ENCODE peak calls at places on chromosome 1, in seven cellular contexts. D is breast epithelium, Z is ascending aorta, H is endodermal cell, G is right lobe of liver, Y is neural progenitor cell, Q is iPS DF 6.9. B is an unnamed sample.

GRCh38 chr1:225911207-225912130 is 12.6 kb downstream of the PYCR2 start:
- DNase-seq in D (no peak), Q (no peak), H (peak), Y (peak), Z (peak), G (peak), B (peak)

GRCh38 chr1:58813361-58813760 is 29.5 kb upstream of the JUN start:
- DNase-seq in D (no peak), Y (no peak), H (no peak), G (no peak), Q (no peak), Z (no peak), B (peak)

GRCh38 chr1:225651872-225652725 is 824 bp downstream of the ENAH start:
- DNase-seq in H (peak), D (peak), Y (peak), Q (no peak), G (peak), Z (peak), B (no peak)

GRCh38 chr1:90864681-90865080 is 147.6 kb upstream of the BARHL2 start:
- DNase-seq in G (no peak), H (no peak), D (no peak), Q (no peak), Z (no peak), Y (no peak), B (no peak)

GRCh38 chr1:169879034-169879835 is 14.5 kb downstream of the SCYL3 start:
- DNase-seq in Y (no peak), H (no peak), G (no peak), Q (no peak), D (no peak), Z (no peak), B (no peak)

GRCh38 chr1:156115514-156116374 is 1.2 kb downstream of the LMNA start:
- DNase-seq in D (peak), Q (no peak), G (peak), Y (peak), Z (peak), H (peak), B (peak)

GRCh38 chr1:8903908-8904650 is 25.6 kb upstream of the ENO1 start:
- DNase-seq in Q (no peak), D (peak), Z (peak), H (no peak), Y (no peak), G (no peak), B (peak)

GRCh38 chr1:55774446-55774845 is 559.3 kb upstream of the USP24 start:
- DNase-seq in Y (no peak), G (no peak), Q (no peak), H (no peak), Z (no peak), D (no peak), B (no peak)

GRCh38 chr1:74343191-74343590 is 108.0 kb downstream of the TNNI3K start:
- DNase-seq in H (no peak), Z (no peak), Q (no peak), Y (peak), G (no peak), D (no peak), B (peak)

GRCh38 chr1:110348771-110349170 is 9.6 kb downstream of the RBM15 start:
- DNase-seq in Q (no peak), H (no peak), D (no peak), G (no peak), Y (no peak), Z (no peak), B (no peak)

GRCh38 chr1:201139306-201139705 is 12.3 kb upstream of the ASCL5 start:
- DNase-seq in Q (no peak), H (no peak), Y (no peak), D (no peak), G (no peak), Z (no peak), B (no peak)

GRCh38 chr1:70633004-70633403 is 221.9 kb downstream of the CTH start:
- DNase-seq in D (no peak), H (no peak), Z (no peak), Y (no peak), Q (no peak), G (no peak), B (no peak)

GRCh38 chr1:14940285-14940890 is 213.2 kb upstream of the TMEM51 start:
- DNase-seq in G (no peak), Z (no peak), Y (no peak), Q (no peak), H (no peak), D (no peak), B (no peak)

GRCh38 chr1:13784971-13785370 is 85.0 kb downstream of the PRDM2 start:
- DNase-seq in D (no peak), Z (no peak), Q (no peak), G (no peak), Y (no peak), H (no peak), B (peak)

GRCh38 chr1:248884632-248885295 is 21.3 kb upstream of the PGBD2 start:
- DNase-seq in H (no peak), D (no peak), Z (no peak), G (no peak), Y (no peak), Q (no peak), B (peak)

GRCh38 chr1:241356519-241357365 is at the start of gene RGS7:
- DNase-seq in D (no peak), Q (no peak), Z (no peak), Y (peak), H (peak), G (no peak), B (peak)

GRCh38 chr1:204544321-204544720 is 28.1 kb downstream of the MDM4 start:
- DNase-seq in Z (no peak), H (no peak), Y (no peak), G (no peak), Q (no peak), D (no peak), B (peak)

GRCh38 chr1:200904772-200905171 is 10.1 kb downstream of the INAVA start:
- DNase-seq in H (no peak), Z (no peak), Q (no peak), D (no peak), G (no peak), Y (no peak), B (no peak)

GRCh38 chr1:9249534-9250335 is 15.2 kb downstream of the H6PD start:
- DNase-seq in D (peak), Y (peak), H (peak), G (peak), Z (no peak), Q (no peak), B (peak)

GRCh38 chr1:201731142-201731541 is 97.8 kb upstream of the IPO9 start:
- DNase-seq in H (no peak), Q (no peak), G (no peak), Y (no peak), Z (no peak), D (no peak), B (no peak)

GRCh38 chr1:16235347-16235746 is 1.6 kb downstream of the CPLANE2 start:
- DNase-seq in Z (no peak), G (no peak), Q (no peak), D (no peak), H (no peak), Y (no peak), B (no peak)

GRCh38 chr1:37515185-37516034 is 844 bp upstream of the MEAF6 start:
- DNase-seq in G (peak), H (no peak), D (peak), Z (no peak), Y (no peak), Q (no peak), B (no peak)

GRCh38 chr1:116906812-116907211 is 2.9 kb upstream of the PTGFRN start:
- DNase-seq in H (no peak), G (no peak), Z (peak), Q (no peak), D (no peak), Y (no peak), B (no peak)

GRCh38 chr1:12031039-12031980 is 12.0 kb downstream of the MIIP start:
- DNase-seq in Y (peak), Z (no peak), D (no peak), G (no peak), H (peak), Q (no peak), B (peak)

GRCh38 chr1:176533020-176533419 is 70.0 kb downstream of the PAPPA2 start:
- DNase-seq in Q (no peak), Z (no peak), D (no peak), G (no peak), H (no peak), Y (no peak), B (no peak)

GRCh38 chr1:94551449-94551848 is 9.9 kb upstream of the F3 start:
- DNase-seq in G (no peak), Y (no peak), D (no peak), H (no peak), Z (no peak), Q (no peak), B (no peak)

GRCh38 chr1:151945725-151946365 is 36.5 kb upstream of the THEM4 start:
- DNase-seq in D (peak), Z (peak), G (peak), H (peak), Q (peak), Y (peak), B (peak)

GRCh38 chr1:151944110-151944858 is 35.0 kb upstream of the THEM4 start:
- DNase-seq in G (no peak), Q (no peak), H (no peak), D (no peak), Y (no peak), Z (peak), B (no peak)

GRCh38 chr1:151946366-151946764 is 37.1 kb upstream of the THEM4 start:
- DNase-seq in D (no peak), Y (no peak), H (no peak), G (no peak), Z (no peak), Q (no peak), B (no peak)

GRCh38 chr1:151943591-151943990 is 34.3 kb upstream of the THEM4 start:
- DNase-seq in Y (no peak), Q (no peak), D (no peak), H (no peak), Z (no peak), G (no peak), B (no peak)

DNA sequence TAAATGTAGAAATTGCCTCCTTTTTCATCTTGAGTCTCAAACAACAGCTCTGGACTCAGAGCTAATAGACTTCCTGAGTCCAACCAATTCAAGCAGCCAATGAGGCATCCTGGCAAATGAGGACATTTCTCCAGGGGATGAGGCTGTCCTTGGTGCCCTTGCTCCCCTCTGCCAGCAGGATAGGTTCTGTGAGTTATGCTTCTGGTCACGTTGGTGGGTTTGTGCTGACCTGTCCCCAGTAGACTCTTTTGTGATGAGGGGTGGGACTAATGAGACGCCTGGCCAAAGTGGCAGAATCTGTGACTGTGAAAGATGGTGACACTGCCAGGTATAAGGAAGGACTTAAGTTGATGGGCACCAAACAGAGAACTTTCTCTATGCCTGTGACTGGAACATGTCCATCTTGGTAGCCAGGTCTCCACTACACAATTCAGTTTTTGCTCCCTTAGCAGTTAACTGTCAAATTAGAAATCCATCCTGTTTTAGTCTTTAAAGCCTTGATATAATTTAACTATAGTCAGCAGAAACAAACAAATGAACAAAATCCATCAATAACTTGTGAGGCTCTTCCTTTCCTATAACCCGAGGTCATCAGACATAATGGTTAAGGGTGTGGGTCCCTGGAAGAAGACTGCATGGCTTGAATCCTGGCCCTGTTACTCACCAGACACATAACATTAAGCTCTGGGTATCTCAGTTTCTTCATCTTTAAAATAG is 35.7 kb upstream of the THEM4 start:
- DNase-seq in H (no peak), Z (no peak), G (no peak), Y (no peak), Q (no peak), D (no peak), B (no peak)
- H3K27ac ChIP-seq in H (no peak), Z (peak), G (peak), Y (no peak), Q (no peak), D (peak), B (no peak)

GRCh38 chr1:54542962-54543539 is 5.0 kb upstream of the ACOT11 start:
- DNase-seq in Q (no peak), H (no peak), G (no peak), D (no peak), Z (no peak), Y (no peak), B (peak)
- H3K27ac ChIP-seq in Q (no peak), H (no peak), G (no peak), D (peak), Z (peak), Y (no peak), B (no peak)

GRCh38 chr1:228393811-228394570 is 12.6 kb downstream of the TRIM11 start:
- DNase-seq in Z (no peak), Q (no peak), D (no peak), H (no peak), G (no peak), Y (no peak), B (no peak)
- H3K27ac ChIP-seq in Z (no peak), Q (no peak), D (peak), H (no peak), G (no peak), Y (no peak), B (peak)

GRCh38 chr1:105909811-105910210 is 1146.7 kb upstream of the PRMT6 start:
- DNase-seq in Y (peak), G (no peak), Q (peak), H (peak), Z (no peak), D (no peak), B (no peak)
- H3K27ac ChIP-seq in Y (no peak), G (no peak), Q (no peak), H (no peak), Z (no peak), D (no peak), B (no peak)

DNA sequence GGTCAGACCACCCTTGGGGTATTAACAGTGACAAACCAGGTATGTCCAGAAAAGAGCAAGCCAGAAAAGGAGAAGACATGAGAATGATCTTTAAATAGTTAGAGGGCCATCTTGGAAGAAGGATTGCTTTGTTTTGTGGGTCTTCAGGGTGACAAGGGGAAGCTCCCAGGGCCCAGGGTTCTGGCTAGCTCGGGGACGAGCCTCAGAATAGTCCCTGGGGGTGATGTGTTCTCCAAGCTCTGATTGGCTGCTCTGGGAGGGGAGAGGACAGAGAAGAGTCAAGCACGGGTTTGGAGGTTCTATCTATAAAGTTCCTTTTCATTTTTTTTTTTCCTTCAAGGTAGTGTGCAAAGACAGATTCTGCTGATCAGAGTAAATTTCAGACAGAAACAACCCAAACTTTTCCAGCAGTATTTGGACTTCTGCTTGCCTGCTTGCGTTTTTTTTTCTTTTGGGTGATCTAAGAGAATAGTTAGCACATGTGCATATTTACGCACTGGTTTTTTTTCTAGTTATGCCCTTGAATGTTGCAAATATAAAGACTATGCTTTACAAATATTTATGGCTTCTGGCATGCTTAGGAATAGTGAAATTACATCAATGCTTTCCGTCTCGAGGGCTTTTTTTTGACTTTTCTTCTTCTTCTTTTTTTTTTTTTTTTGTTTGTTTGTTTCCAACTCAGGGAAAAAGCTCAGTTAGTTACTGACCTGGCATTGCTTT is 59.7 kb downstream of the ROR1 start:
- DNase-seq in Y (no peak), D (no peak), Q (no peak), G (no peak), Z (no peak), H (no peak), B (no peak)
- H3K27ac ChIP-seq in Y (peak), D (no peak), Q (no peak), G (no peak), Z (no peak), H (no peak), B (no peak)

DNA sequence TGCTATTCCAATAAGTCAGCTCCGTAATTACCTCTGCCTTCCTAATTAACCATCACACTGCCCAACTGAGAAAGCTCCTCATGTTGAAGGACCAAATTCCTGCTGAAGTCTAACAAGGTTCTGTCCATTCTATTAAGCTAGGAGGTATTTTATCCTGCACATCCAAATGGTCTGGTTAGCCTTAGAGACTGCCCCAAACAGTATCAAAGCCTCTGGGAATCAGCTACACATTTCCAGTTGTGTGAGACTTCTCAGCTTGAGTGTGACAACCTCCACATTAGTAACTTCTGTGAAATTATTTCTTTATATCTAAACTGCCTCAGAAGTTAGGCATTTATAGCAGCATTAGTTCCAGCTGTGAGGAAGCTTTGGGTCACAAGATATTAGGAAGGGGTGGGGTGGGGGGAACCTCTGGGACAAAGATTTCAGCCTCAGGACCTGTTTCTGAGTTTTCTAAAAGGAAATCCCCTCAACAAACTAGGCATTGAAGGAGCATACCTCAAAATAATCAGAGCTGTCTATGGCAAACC is 150.5 kb upstream of the DUSP10 start:
- DNase-seq in G (no peak), Q (no peak), Z (no peak), D (no peak), H (no peak), Y (no peak), B (no peak)
- H3K27ac ChIP-seq in G (no peak), Q (no peak), Z (no peak), D (no peak), H (no peak), Y (no peak), B (no peak)

GRCh38 chr1:3521426-3521825 is 67.0 kb downstream of the ARHGEF16 start:
- DNase-seq in Q (no peak), Z (no peak), Y (no peak), G (no peak), H (no peak), D (no peak), B (no peak)
- H3K27ac ChIP-seq in Q (no peak), Z (no peak), Y (no peak), G (no peak), H (no peak), D (no peak), B (no peak)

GRCh38 chr1:31621498-31621820 is 4.0 kb downstream of the HCRTR1 start:
- DNase-seq in Z (no peak), D (peak), H (no peak), Q (no peak), Y (no peak), G (no peak), B (no peak)
- H3K27ac ChIP-seq in Z (no peak), D (no peak), H (no peak), Q (no peak), Y (no peak), G (no peak), B (no peak)